ENCODE peak calls at places on chromosomes 11 and 22, in seven cellular contexts. A is ACHN; D is GOT3; L is G401; W is stimulated activated CD8-positive, alpha-beta memory T cell treated with anti-CD3 and anti-CD28 coated beads, Interleukin-2, amount 100 ng/mL, for 1 hour; M is cardiac fibroblast; U is activated CD4-positive, CD25-positive, alpha-beta regulatory T cell. E is an unnamed sample.

GRCh38 chr11:118443590-118444218 is 7.4 kb downstream of the KMT2A start:
- DNase-seq in L (no peak), W (no peak), D (no peak), U (no peak), M (no peak), A (no peak), E (no peak)

GRCh38 chr11:35962373-35963138 is 18.7 kb downstream of the LDLRAD3 start:
- DNase-seq in U (no peak), M (peak), W (no peak), D (no peak), L (peak), A (no peak), E (no peak)

GRCh38 chr22:37643225-37643847 is 3.9 kb downstream of the SH3BP1 start:
- DNase-seq in D (peak), U (peak), L (peak), A (peak), M (peak), W (peak), E (peak)

GRCh38 chr22:43118953-43119458 is 8.5 kb downstream of the BIK start:
- DNase-seq in W (no peak), M (no peak), D (no peak), L (no peak), U (no peak), A (no peak), E (no peak)

GRCh38 chr11:129251067-129251466 is 58.9 kb upstream of the ARHGAP32 start:
- DNase-seq in W (no peak), U (no peak), L (no peak), D (no peak), A (no peak), M (peak), E (no peak)

GRCh38 chr11:126723665-126724045 is 276.9 kb downstream of the KIRREL3 start:
- DNase-seq in U (no peak), D (no peak), L (no peak), W (no peak), M (no peak), A (no peak), E (no peak)

GRCh38 chr22:45192701-45193187 is 29.0 kb downstream of the NUP50 start:
- DNase-seq in M (no peak), W (no peak), D (no peak), U (no peak), L (no peak), A (no peak), E (no peak)

GRCh38 chr11:28704801-28705200 is 596.6 kb downstream of the METTL15 start:
- DNase-seq in W (no peak), L (no peak), M (peak), A (no peak), D (no peak), U (no peak), E (no peak)

GRCh38 chr11:121330614-121331435 is 38.3 kb downstream of the SC5D start:
- DNase-seq in M (no peak), A (no peak), L (no peak), D (no peak), W (no peak), U (no peak), E (no peak)

E was measured in tibial nerve.